ENCODE peak calls at places on chromosomes 12 and 14, in six cellular contexts. K, R, Q, S, H and P are unnamed samples.

GRCh38 chr12:119682635-119683340 is 14.9 kb downstream of the PRKAB1 start:
- DNase-seq in K (no peak), R (no peak), Q (no peak), S (no peak), H (no peak), P (no peak)

GRCh38 chr14:73474952-73475351 is 15.8 kb upstream of the RIOX1 start:
- DNase-seq in K (no peak), R (no peak), Q (no peak), S (no peak), H (no peak), P (no peak)

GRCh38 chr12:52496590-52497071 is 3.6 kb upstream of the KRT6A start:
- DNase-seq in K (no peak), R (no peak), Q (peak; percentile 80), S (no peak), H (no peak), P (no peak)

GRCh38 chr12:46982629-46983392 is 96.6 kb upstream of the PCED1B start:
- DNase-seq in K (no peak), R (no peak), Q (no peak), S (no peak), H (no peak), P (no peak)

GRCh38 chr14:68628605-68629310 is 164.1 kb downstream of the ZFP36L1 start:
- DNase-seq in K (no peak), R (no peak), Q (no peak), S (peak; percentile 19), H (no peak), P (peak; percentile 92)

GRCh38 chr12:41621288-41621687 is 433.2 kb downstream of the PDZRN4 start:
- DNase-seq in K (no peak), R (no peak), Q (no peak), S (no peak), H (no peak), P (no peak)

GRCh38 chr12:113424915-113425823 is 3.0 kb downstream of the SDSL start:
- DNase-seq in K (peak; percentile 69), R (peak; percentile 38), Q (no peak), S (peak; percentile 16), H (peak; percentile 78), P (peak; percentile 63)

GRCh38 chr12:72271401-72271740 is 799 bp upstream of the TRHDE start:
- DNase-seq in K (peak; percentile 8), R (no peak), Q (no peak), S (no peak), H (peak; percentile 51), P (no peak)

GRCh38 chr14:62988967-62989366 is 56.3 kb downstream of the KCNH5 start:
- DNase-seq in K (no peak), R (no peak), Q (no peak), S (no peak), H (no peak), P (no peak)

GRCh38 chr12:58519839-58520238 is 400.5 kb downstream of the LRIG3 start:
- DNase-seq in K (no peak), R (no peak), Q (no peak), S (no peak), H (no peak), P (no peak)

GRCh38 chr12:123660328-123660727 is 10.6 kb upstream of the TCTN2 start:
- DNase-seq in K (no peak), R (no peak), Q (no peak), S (no peak), H (no peak), P (no peak)

GRCh38 chr14:94355191-94355794 is 32.2 kb upstream of the SERPINA6 start:
- DNase-seq in K (no peak), R (peak; percentile 56), Q (no peak), S (peak; percentile 85), H (no peak), P (peak; percentile 94)
- TF ChIP-seq JUND in K (no peak), R (no peak), Q (no peak), S (peak; percentile 60), H (no peak), P (no peak)

GRCh38 chr12:49131973-49132461 is 822 bp upstream of the TUBA1B start:
- DNase-seq in K (peak; percentile 37), R (no peak), Q (no peak), S (no peak), H (no peak), P (peak; percentile 64)
- TF ChIP-seq JUND in K (no peak), R (no peak), Q (no peak), S (no peak), H (no peak), P (no peak)

GRCh38 chr12:108890208-108890607 is 10.3 kb downstream of the DAO start:
- DNase-seq in K (peak; percentile 31), R (no peak), Q (no peak), S (no peak), H (no peak), P (peak; percentile 26)
- TF ChIP-seq JUND in K (no peak), R (no peak), Q (no peak), S (no peak), H (no peak), P (no peak)

DNA sequence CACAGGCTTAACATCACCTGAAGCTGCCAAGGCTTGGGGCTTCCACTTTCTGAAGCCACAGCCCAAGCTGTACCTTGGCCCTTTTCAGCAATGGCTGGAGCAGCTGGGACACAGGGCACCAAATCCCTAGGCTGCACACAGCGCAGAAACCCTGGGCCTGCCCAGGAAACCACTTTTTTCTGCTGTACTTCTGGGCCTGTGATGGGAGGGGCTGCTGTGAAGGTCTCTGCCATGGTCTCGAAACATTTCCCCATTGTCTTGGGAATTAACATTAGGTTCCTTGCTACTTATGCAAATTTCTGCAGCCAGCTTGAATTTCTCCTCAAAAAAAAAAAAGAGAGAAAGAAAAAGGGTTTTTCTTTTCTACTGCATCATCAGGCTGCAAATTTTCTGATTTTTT is 219.1 kb downstream of the RPL10L start:
- DNase-seq in K (no peak), R (no peak), Q (no peak), S (no peak), H (no peak), P (no peak)
- TF ChIP-seq JUND in K (no peak), R (no peak), Q (no peak), S (no peak), H (no peak), P (no peak)

GRCh38 chr14:104817930-104818713 is 17.2 kb downstream of the ZBTB42 start:
- DNase-seq in K (no peak), R (no peak), Q (no peak), S (no peak), H (no peak), P (no peak)

GRCh38 chr14:104816678-104816945 is 15.7 kb downstream of the ZBTB42 start:
- DNase-seq in K (no peak), R (no peak), Q (no peak), S (no peak), H (no peak), P (no peak)

GRCh38 chr14:104820669-104821228 is 19.8 kb downstream of the ZBTB42 start:
- DNase-seq in K (no peak), R (peak; percentile 49), Q (no peak), S (peak; percentile 81), H (peak; percentile 92), P (peak; percentile 92)

GRCh38 chr14:104819361-104819771 is 18.5 kb downstream of the ZBTB42 start:
- DNase-seq in K (no peak), R (no peak), Q (no peak), S (no peak), H (no peak), P (no peak)

GRCh38 chr14:104818714-104819161 is 17.8 kb downstream of the ZBTB42 start:
- DNase-seq in K (no peak), R (no peak), Q (no peak), S (no peak), H (no peak), P (no peak)
- TF ChIP-seq JUND in K (no peak), R (no peak), Q (no peak), S (no peak), H (no peak), P (no peak)

GRCh38 chr14:90179809-90180779 is 76.3 kb upstream of the PSMC1 start:
- DNase-seq in K (no peak), R (no peak), Q (no peak), S (no peak), H (peak; percentile 43), P (no peak)
- TF ChIP-seq JUND in K (no peak), R (no peak), Q (no peak), S (no peak), H (no peak), P (no peak)